ENCODE peak calls at places on chromosomes 4 and X, in six cellular contexts. A is IMR-90, T is H1, G is neuronal stem cell, O is trophoblast cell, Q is H9. E is an unnamed sample.

GRCh38 chr4:15655223-15656037 is at the start of gene FBXL5:
- DNase-seq in A (peak; percentile 84), T (no peak), G (peak; percentile 85), O (peak; percentile 73), Q (peak; percentile 78), E (peak; percentile 87)

GRCh38 chr4:103756736-103757135 is 37.0 kb upstream of the TACR3 start:
- DNase-seq in A (no peak), T (no peak), G (no peak), O (no peak), Q (no peak), E (no peak)

GRCh38 chr4:140937866-140938265 is 181.7 kb upstream of the TBC1D9 start:
- DNase-seq in A (peak; percentile 80), T (no peak), G (no peak), O (peak; percentile 55), Q (no peak), E (peak; percentile 70)

GRCh38 chr4:39689970-39690369 is 8.0 kb upstream of the UBE2K start:
- DNase-seq in A (no peak), T (no peak), G (no peak), O (no peak), Q (no peak), E (no peak)

GRCh38 chr4:176102414-176102813 is 36.8 kb downstream of the WDR17 start:
- DNase-seq in A (no peak), T (no peak), G (no peak), O (no peak), Q (no peak), E (no peak)

GRCh38 chr4:73603854-73604584 is 16.2 kb downstream of the RASSF6 start:
- DNase-seq in A (peak; percentile 6), T (no peak), G (no peak), O (no peak), Q (no peak), E (peak; percentile 69)

GRCh38 chrX:104742345-104742744 is 176.3 kb downstream of the IL1RAPL2 start:
- DNase-seq in A (no peak), T (no peak), G (no peak), O (no peak), Q (no peak), E (peak; percentile 3)

GRCh38 chr4:18860836-18861530 is 839.4 kb upstream of the LCORL start:
- DNase-seq in A (no peak), T (no peak), G (no peak), O (no peak), Q (no peak), E (no peak)

GRCh38 chr4:8392591-8393190 is 47.8 kb downstream of the ACOX3 start:
- DNase-seq in A (peak; percentile 4), T (no peak), G (no peak), O (peak; percentile 40), Q (no peak), E (no peak)

GRCh38 chrX:31483336-31483735 is 411.5 kb upstream of the FTHL17 start:
- DNase-seq in A (peak; percentile 79), T (no peak), G (no peak), O (no peak), Q (no peak), E (peak; percentile 11)

GRCh38 chrX:13463608-13464007 is 105.8 kb upstream of the EGFL6 start:
- DNase-seq in A (peak; percentile 98), T (no peak), G (no peak), O (no peak), Q (no peak), E (peak; percentile 84)

GRCh38 chr4:153589703-153590595 is 94.1 kb upstream of the TLR2 start:
- DNase-seq in A (no peak), T (no peak), G (no peak), O (no peak), Q (no peak), E (no peak)

GRCh38 chr4:153170407-153170806 is 33.8 kb upstream of the TRIM2 start:
- DNase-seq in A (no peak), T (no peak), G (no peak), O (no peak), Q (no peak), E (no peak)

DNA sequence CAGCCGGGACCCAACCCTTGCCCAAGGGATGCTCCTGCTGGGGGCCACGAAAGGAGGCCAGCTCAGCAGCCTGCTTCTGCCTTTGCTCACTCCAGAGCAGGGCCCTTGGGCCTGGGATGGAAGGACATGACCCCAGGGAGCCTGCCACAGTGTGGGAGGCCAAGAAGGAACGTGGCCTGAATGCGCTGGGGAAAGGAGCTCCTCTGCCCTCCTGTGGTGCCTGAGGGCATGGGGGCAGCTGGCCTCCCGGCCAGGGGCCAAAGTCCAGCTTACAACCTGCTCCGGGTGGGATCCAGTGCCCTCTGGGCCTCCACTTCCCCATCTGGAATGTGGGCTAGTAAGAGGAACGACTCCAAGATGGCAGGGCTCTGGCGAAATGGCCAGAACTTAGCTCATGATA is 2.0 kb upstream of the ATP2B3 start:
- DNase-seq in A (no peak), T (no peak), G (no peak), O (no peak), Q (no peak), E (no peak)
- H3K14ac ChIP-seq in A (no peak overlapping the region), T (no peak overlapping the region), G (no peak overlapping the region), O (no peak overlapping the region), Q (no peak overlapping the region), E (no peak overlapping the region)

DNA sequence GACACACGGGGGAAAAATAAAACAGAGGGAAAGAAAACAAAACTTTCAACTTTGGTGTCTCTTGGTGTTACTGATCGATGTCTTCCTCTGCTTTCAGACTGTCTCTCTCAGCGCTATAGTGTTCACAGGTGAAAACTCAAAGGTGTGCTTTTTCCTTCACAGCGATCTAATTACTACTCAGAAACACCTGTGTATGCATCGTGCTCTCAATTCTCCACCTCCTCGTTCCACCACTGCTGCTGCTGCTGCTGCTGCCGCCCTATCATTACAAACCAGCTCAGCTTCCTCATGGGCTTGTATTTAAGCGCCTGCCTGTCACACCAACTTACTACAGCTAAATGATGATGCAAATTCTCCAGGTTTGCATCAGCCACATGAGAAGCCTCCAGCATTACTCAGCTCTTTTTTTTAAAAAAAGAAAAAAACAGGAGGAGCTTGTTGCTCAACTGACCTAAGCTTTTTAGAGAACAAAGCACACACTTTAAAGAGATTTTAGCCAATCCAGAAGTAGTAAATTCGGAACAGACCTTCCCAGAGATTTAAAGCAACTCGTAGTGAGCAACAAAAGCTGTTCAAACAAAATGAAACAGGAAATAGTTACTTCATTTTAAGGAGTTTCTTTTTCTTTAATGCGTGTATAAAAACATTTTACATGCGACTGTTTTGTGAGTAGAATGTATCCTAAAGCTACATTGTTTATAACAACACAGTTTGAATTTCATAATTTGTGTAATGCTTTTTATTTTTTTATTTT is at the start of gene SLC7A11:
- DNase-seq in A (peak; percentile 100), T (peak; percentile 73), G (peak; percentile 78), O (peak; percentile 78), Q (peak; percentile 91), E (peak; percentile 99)
- H2BK120ac ChIP-seq in A (peak within 1 kb of the TSS; percentile 97), T (no peak within 1 kb of the TSS), G (peak within 1 kb of the TSS; percentile 33), O (no peak within 1 kb of the TSS), Q (peak within 1 kb of the TSS; percentile 74), E (peak within 1 kb of the TSS; percentile 22)

DNA sequence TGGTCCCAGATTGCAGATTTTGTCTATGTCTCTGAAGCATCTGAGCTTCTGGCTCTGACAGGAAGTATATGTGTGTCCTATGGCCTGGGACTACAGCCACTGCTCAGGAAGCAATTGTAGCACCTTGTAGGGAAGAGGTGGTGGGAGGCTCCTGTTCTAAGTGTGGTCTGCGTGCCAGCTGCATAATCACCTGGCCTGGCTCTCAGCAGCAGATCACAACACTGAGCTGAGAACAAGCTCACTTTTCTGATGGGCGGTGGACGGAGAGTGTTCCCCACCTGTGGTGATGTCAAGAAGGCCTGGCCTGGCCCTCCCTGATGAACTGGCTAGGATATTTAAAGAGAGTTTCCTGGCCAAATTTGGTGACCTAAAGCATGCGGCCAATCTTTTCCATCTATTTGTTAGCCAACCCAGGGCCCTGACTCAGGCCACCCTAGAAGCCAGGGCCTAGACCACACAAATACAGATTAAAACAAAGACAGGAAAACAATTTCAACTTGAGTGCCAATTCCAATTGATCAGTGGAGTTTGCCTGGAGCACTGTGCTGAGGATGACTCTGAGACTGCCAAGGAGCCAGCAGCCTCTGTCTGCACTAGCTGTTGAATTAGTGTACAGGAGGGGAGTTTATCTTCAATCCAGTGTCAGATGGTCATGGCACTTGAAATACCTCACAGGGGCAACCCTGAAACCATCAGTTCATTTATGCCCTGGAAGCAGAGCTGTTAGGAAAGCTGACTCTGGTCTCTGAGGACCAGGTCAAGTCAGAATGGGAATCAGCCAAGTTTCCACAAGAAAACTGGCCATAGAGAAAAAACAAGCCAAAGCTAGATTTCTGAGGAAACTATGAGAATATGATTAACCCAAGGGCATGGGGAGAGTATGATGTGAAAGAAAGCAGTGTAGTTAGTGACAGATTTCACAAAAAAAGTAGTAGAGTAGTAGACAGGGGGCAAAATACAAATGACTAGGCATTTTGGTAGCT is 47.4 kb downstream of the PRDM5 start:
- DNase-seq in A (no peak), T (no peak), G (no peak), O (no peak), Q (peak; percentile 30), E (peak; percentile 2)
- H3K14ac ChIP-seq in A (no peak overlapping the region), T (peak overlapping the region; percentile 72), G (no peak overlapping the region), O (no peak overlapping the region), Q (no peak overlapping the region), E (no peak overlapping the region)

DNA sequence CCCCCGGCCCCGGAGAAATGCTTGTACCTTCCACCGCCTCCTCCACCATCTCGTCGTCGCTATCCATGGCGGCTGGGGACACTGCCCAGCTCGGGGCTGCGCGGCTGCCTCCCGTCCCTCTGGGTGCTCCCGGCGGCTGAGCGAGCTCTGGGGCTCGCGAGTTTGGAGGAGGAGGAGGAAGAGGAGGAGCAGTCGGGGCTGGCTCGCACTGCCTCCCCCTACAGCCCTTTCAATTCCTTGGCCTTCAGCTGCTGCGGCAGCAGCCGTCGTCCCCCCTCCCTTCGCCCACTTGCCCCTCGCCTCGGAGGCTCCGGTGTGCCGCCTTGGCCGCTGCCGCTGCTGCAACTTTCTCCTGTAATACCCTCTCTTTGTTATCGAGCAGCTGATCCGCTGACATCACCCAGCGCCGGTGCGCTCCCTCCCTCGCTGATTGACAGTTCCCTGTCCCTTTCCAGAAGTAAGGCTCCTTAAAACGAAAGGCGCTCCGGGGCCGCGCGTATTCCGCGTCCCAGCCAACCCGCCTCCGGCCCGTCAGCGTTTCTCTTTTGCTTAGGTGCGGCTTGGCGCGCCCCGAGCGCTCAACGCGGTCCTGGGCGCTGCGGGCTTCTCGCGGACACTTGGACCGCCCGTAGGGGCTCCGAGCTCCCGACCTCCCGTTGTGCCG is at the start of gene SETD7:
- DNase-seq in A (peak; percentile 76), T (peak; percentile 59), G (peak; percentile 58), O (peak; percentile 80), Q (peak; percentile 88), E (peak; percentile 87)
- H2BK120ac ChIP-seq in A (peak within 1 kb of the TSS; percentile 63), T (no peak within 1 kb of the TSS), G (peak within 1 kb of the TSS; percentile 27), O (peak within 1 kb of the TSS; percentile 96), Q (no peak within 1 kb of the TSS), E (peak within 1 kb of the TSS; percentile 78)

GRCh38 chr4:64822405-64822804 is 413.2 kb upstream of the TECRL start:
- DNase-seq in A (no peak), T (no peak), G (no peak), O (no peak), Q (no peak), E (no peak)

GRCh38 chr4:64829749-64830148 is 420.5 kb upstream of the TECRL start:
- DNase-seq in A (no peak), T (no peak), G (no peak), O (no peak), Q (no peak), E (no peak)

GRCh38 chr4:64821612-64822011 is 412.4 kb upstream of the TECRL start:
- DNase-seq in A (no peak), T (no peak), G (no peak), O (no peak), Q (no peak), E (no peak)

GRCh38 chr4:64824591-64824990 is 415.3 kb upstream of the TECRL start:
- DNase-seq in A (no peak), T (no peak), G (no peak), O (no peak), Q (no peak), E (no peak)
- H3K14ac ChIP-seq in A (no peak overlapping the region), T (no peak overlapping the region), G (no peak overlapping the region), O (no peak overlapping the region), Q (no peak overlapping the region), E (no peak overlapping the region)

E was measured in mesenchymal stem cell.